ENCODE peak calls at places on chromosomes 4 and X, in seven cellular contexts. J, B, K, Y, C, F and O are unnamed samples.

GRCh38 chrX:12292996-12293765 is 154.9 kb downstream of the FRMPD4 start:
- DNase-seq in J (no peak), B (no peak), K (no peak), Y (no peak), C (no peak), F (no peak), O (no peak)

GRCh38 chr4:147924604-147925412 is 192.9 kb downstream of the ARHGAP10 start:
- DNase-seq in J (peak; percentile 32), B (no peak), K (peak; percentile 34), Y (peak; percentile 72), C (no peak), F (peak; percentile 35), O (no peak)

GRCh38 chr4:86730310-86730709 is 118.9 kb downstream of the SLC10A6 start:
- DNase-seq in J (no peak), B (peak; percentile 1), K (no peak), Y (no peak), C (no peak), F (no peak), O (peak; percentile 16)

GRCh38 chrX:9622128-9622527 is 143.5 kb downstream of the GPR143 start:
- DNase-seq in J (no peak), B (no peak), K (no peak), Y (no peak), C (no peak), F (no peak), O (no peak)

GRCh38 chr4:175791221-175791620 is 20.8 kb downstream of the GPM6A start:
- DNase-seq in J (no peak), B (no peak), K (no peak), Y (no peak), C (no peak), F (no peak), O (no peak)

GRCh38 chr4:5164221-5164912 is 113.1 kb downstream of the STK32B start:
- DNase-seq in J (no peak), B (no peak), K (no peak), Y (no peak), C (no peak), F (no peak), O (no peak)

GRCh38 chr4:73870260-73870659 is 1.1 kb downstream of the CXCL1 start:
- DNase-seq in J (peak; percentile 44), B (no peak), K (no peak), Y (no peak), C (no peak), F (no peak), O (no peak)

GRCh38 chr4:41432889-41433288 is 105.1 kb upstream of the LIMCH1 start:
- DNase-seq in J (no peak), B (no peak), K (peak; percentile 100), Y (no peak), C (no peak), F (no peak), O (no peak)

GRCh38 chr4:99336553-99336952 is 15.4 kb upstream of the ADH1B start:
- DNase-seq in J (no peak), B (no peak), K (no peak), Y (no peak), C (no peak), F (no peak), O (no peak)

GRCh38 chr4:76188557-76188956 is 25.1 kb downstream of the SCARB2 start:
- DNase-seq in J (no peak), B (no peak), K (no peak), Y (no peak), C (no peak), F (no peak), O (no peak)

GRCh38 chr4:103032575-103032974 is 13.1 kb upstream of the SLC9B1 start:
- DNase-seq in J (peak; percentile 14), B (no peak), K (peak; percentile 47), Y (peak; percentile 13), C (no peak), F (no peak), O (no peak)

GRCh38 chr4:108146819-108147218 is 21.9 kb downstream of the LEF1 start:
- DNase-seq in J (no peak), B (no peak), K (no peak), Y (no peak), C (no peak), F (no peak), O (no peak)

GRCh38 chr4:38162240-38162784 is 202.1 kb downstream of the PTTG2 start:
- DNase-seq in J (no peak), B (no peak), K (no peak), Y (peak; percentile 23), C (no peak), F (peak; percentile 38), O (no peak)

GRCh38 chr4:38857354-38858096 is 908 bp upstream of the TLR6 start:
- DNase-seq in J (peak; percentile 45), B (peak; percentile 79), K (no peak), Y (peak; percentile 15), C (no peak), F (no peak), O (no peak)

GRCh38 chrX:101051153-101051548 is 760 bp downstream of the TRMT2B start:
- DNase-seq in J (no peak), B (no peak), K (no peak), Y (no peak), C (no peak), F (peak; percentile 38), O (no peak)

DNA sequence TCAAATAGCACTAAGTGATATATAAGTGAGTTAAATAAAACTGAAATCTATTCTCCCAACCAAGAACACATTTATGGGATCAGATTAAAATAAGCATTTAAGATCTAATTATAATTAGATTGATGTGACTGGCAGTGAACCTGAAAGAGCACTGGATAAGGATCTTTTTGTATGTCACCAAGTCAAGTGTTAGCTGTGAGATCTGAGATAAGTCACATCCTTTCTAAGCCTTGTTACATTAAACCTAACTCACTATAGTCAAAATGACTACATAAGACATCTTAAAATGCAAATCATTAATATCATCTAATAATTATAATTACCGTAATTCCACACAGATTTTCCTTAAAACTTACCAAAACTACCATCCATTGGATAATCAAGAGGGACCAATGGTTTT is 1.6 kb downstream of the CCNA2 start:
- DNase-seq in J (no peak), B (no peak), K (no peak), Y (no peak), C (no peak), F (no peak), O (no peak)
- H3K36me3 ChIP-seq in J (no peaks in the 10 kb centered on the region), B (peaks cover 2% of the 10 kb centered on the region), K (peaks cover 64% of the 10 kb centered on the region), Y (peaks cover 7% of the 10 kb centered on the region), C (peaks cover 2% of the 10 kb centered on the region), F (no peaks in the 10 kb centered on the region), O (no peaks in the 10 kb centered on the region)

DNA sequence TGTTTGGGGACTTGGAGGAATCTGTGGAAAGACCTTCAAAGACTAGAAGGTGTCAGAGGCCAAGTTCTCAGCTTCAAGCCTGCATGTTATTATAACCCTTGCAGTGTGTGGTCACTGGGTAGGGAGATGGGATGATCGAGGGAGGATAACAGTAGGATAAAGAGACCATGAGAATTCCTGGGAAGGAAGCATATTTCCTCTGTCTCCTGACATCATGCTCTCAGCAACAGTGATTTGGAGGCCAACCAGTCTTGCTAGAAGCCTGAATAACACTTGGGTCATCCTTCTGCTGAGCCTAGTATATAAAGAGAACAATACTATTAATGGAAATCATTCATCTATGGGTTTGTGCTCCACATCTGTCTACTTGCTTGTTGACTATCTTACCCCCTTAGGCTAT is 40.9 kb upstream of the ANXA3 start:
- DNase-seq in J (no peak), B (no peak), K (no peak), Y (no peak), C (no peak), F (no peak), O (no peak)
- H3K36me3 ChIP-seq in J (no peaks in the 10 kb centered on the region), B (no peaks in the 10 kb centered on the region), K (no peaks in the 10 kb centered on the region), Y (no peaks in the 10 kb centered on the region), C (no peaks in the 10 kb centered on the region), F (no peaks in the 10 kb centered on the region), O (no peaks in the 10 kb centered on the region)

DNA sequence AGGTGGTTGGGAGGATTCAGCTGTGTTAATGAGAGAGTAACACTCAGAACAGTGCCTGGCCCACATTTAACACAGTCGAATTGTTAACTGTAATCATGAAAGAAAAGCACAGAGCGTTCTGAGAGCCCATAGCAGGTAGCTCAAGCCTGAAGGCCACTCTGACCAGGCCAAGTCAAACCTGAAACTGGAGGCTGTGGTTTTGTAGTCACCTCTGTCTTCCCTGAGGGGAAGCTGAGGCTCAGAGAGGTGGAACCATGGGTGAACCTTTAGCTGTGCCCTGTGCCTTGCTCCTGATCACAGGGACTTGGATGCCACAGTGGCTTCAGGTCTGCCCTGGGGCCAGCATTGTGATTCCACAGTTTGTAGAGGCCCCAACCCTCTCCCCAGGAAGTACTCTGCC is 16.6 kb upstream of the UBA1 start:
- DNase-seq in J (no peak), B (no peak), K (no peak), Y (no peak), C (peak; percentile 4), F (no peak), O (no peak)
- H3K36me3 ChIP-seq in J (no peaks in the 10 kb centered on the region), B (peaks cover 11% of the 10 kb centered on the region), K (peaks cover 90% of the 10 kb centered on the region), Y (peaks cover 25% of the 10 kb centered on the region), C (no peaks in the 10 kb centered on the region), F (no peaks in the 10 kb centered on the region), O (peaks cover 49% of the 10 kb centered on the region)

DNA sequence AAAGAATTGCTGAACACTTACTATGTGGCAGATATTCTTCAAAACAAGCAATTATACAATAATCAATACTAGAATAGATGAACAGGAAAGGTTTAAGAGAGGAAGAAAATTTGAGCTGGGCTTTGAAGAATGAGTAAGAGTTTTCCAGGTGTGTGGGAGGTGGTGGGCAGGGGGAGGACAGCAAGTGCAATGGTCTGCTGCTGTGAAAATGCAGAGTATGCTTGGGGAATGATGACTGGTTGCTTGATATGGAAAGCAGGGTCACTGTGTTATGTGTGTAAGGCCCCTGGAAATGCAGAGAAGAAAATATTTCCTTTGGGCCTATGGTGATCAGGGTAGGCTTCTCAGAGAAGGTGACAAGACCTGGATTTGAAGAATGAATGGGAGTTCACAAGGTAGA is 300.3 kb downstream of the CAMK2D start:
- DNase-seq in J (no peak), B (no peak), K (no peak), Y (no peak), C (no peak), F (no peak), O (no peak)
- H3K36me3 ChIP-seq in J (no peaks in the 10 kb centered on the region), B (no peaks in the 10 kb centered on the region), K (no peaks in the 10 kb centered on the region), Y (peaks cover 6% of the 10 kb centered on the region), C (no peaks in the 10 kb centered on the region), F (no peaks in the 10 kb centered on the region), O (no peaks in the 10 kb centered on the region)

GRCh38 chr4:156103306-156103705 is 149.6 kb upstream of the CTSO start:
- DNase-seq in J (no peak), B (no peak), K (no peak), Y (no peak), C (no peak), F (no peak), O (no peak)
- H3K36me3 ChIP-seq in J (no peaks in the 10 kb centered on the region), B (no peaks in the 10 kb centered on the region), K (no peaks in the 10 kb centered on the region), Y (no peaks in the 10 kb centered on the region), C (no peaks in the 10 kb centered on the region), F (no peaks in the 10 kb centered on the region), O (no peaks in the 10 kb centered on the region)

DNA sequence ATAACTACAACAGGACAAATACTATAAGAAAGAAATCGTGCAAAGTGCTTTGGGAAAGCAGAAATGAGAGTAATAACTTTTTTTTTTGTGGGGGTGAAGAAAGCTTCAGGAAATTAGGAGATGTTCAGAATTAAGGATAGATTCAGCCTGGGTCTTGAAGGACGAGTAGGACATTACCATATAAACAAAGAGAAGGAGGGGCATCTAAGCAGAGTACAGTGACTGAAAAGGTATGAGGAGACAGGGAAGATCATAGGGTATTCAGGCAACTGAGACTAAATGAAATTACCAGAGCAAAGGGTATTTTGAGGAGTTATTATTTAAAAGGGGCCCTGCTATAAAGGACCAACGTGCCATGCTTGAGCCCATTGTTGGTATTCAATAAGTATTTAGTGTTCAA is 3.1 kb upstream of the STAP1 start:
- DNase-seq in J (no peak), B (no peak), K (no peak), Y (no peak), C (no peak), F (no peak), O (no peak)
- H3K36me3 ChIP-seq in J (no peaks in the 10 kb centered on the region), B (no peaks in the 10 kb centered on the region), K (no peaks in the 10 kb centered on the region), Y (no peaks in the 10 kb centered on the region), C (no peaks in the 10 kb centered on the region), F (no peaks in the 10 kb centered on the region), O (no peaks in the 10 kb centered on the region)